ENCODE peak calls at places on chromosomes 16 and 17, in five cellular contexts. One of them, this sample, is unnamed.

GRCh38 chr17:32854834-32855389 is 22.0 kb downstream of the MYO1D start:
- DNase-seq in tibial nerve: no peak
- DNase-seq in adrenal gland: no peak
- DNase-seq in body of pancreas: no peak
- DNase-seq in transverse colon: no peak
- DNase-seq in this sample: no peak

GRCh38 chr17:17724307-17724921 is 43.2 kb downstream of the RAI1 start:
- DNase-seq in transverse colon: no peak
- DNase-seq in body of pancreas: no peak
- DNase-seq in tibial nerve: no peak
- DNase-seq in adrenal gland: peak
- DNase-seq in this sample: peak

GRCh38 chr17:50817838-50818237 is 17.5 kb upstream of the WFIKKN2 start:
- DNase-seq in body of pancreas: no peak
- DNase-seq in adrenal gland: no peak
- DNase-seq in transverse colon: no peak
- DNase-seq in tibial nerve: no peak
- DNase-seq in this sample: no peak

GRCh38 chr16:67943619-67944503 is at the start of gene LCAT:
- DNase-seq in adrenal gland: peak
- DNase-seq in transverse colon: peak
- DNase-seq in body of pancreas: no peak
- DNase-seq in tibial nerve: peak
- DNase-seq in this sample: peak

GRCh38 chr16:88519240-88519639 is 51.0 kb upstream of the ZC3H18 start:
- DNase-seq in transverse colon: no peak
- DNase-seq in body of pancreas: no peak
- DNase-seq in tibial nerve: no peak
- DNase-seq in adrenal gland: no peak
- DNase-seq in this sample: no peak

GRCh38 chr17:81018044-81018802 is 16.7 kb upstream of the BAIAP2 start:
- DNase-seq in adrenal gland: no peak
- DNase-seq in body of pancreas: no peak
- DNase-seq in transverse colon: peak
- DNase-seq in tibial nerve: no peak
- DNase-seq in this sample: peak

GRCh38 chr17:60678118-60678444 is 430 bp downstream of the BCAS3 start:
- DNase-seq in transverse colon: no peak
- DNase-seq in body of pancreas: no peak
- DNase-seq in adrenal gland: no peak
- DNase-seq in tibial nerve: no peak
- DNase-seq in this sample: no peak

GRCh38 chr17:41392278-41392677 is 5.1 kb downstream of the KRT31 start:
- DNase-seq in tibial nerve: no peak
- DNase-seq in adrenal gland: peak
- DNase-seq in transverse colon: no peak
- DNase-seq in body of pancreas: no peak
- DNase-seq in this sample: no peak

GRCh38 chr16:58451263-58451662 is 48.7 kb upstream of the NDRG4 start:
- DNase-seq in tibial nerve: no peak
- DNase-seq in transverse colon: no peak
- DNase-seq in body of pancreas: no peak
- DNase-seq in adrenal gland: no peak
- DNase-seq in this sample: no peak

GRCh38 chr17:31695456-31696090 is 163.5 kb downstream of the COPRS start:
- DNase-seq in adrenal gland: no peak
- DNase-seq in tibial nerve: no peak
- DNase-seq in transverse colon: no peak
- DNase-seq in body of pancreas: no peak
- DNase-seq in this sample: no peak

GRCh38 chr16:68756250-68757051 is 19.4 kb downstream of the CDH1 start:
- DNase-seq in adrenal gland: no peak
- DNase-seq in tibial nerve: no peak
- DNase-seq in body of pancreas: peak
- DNase-seq in transverse colon: peak
- DNase-seq in this sample: no peak

GRCh38 chr16:87924937-87925670 is 11.2 kb downstream of the CA5A start:
- DNase-seq in transverse colon: no peak
- DNase-seq in tibial nerve: no peak
- DNase-seq in adrenal gland: no peak
- DNase-seq in body of pancreas: peak
- DNase-seq in this sample: peak

GRCh38 chr16:17106243-17106791 is 364.4 kb downstream of the XYLT1 start:
- DNase-seq in body of pancreas: no peak
- DNase-seq in tibial nerve: no peak
- DNase-seq in adrenal gland: no peak
- DNase-seq in transverse colon: no peak
- DNase-seq in this sample: no peak

GRCh38 chr16:85735225-85735722 is 15.6 kb downstream of the C16orf74 start:
- DNase-seq in tibial nerve: no peak
- DNase-seq in body of pancreas: no peak
- DNase-seq in transverse colon: peak
- DNase-seq in adrenal gland: no peak
- DNase-seq in this sample: no peak

GRCh38 chr16:27458196-27458728 is 56.3 kb downstream of the IL21R start:
- DNase-seq in tibial nerve: no peak
- DNase-seq in transverse colon: no peak
- DNase-seq in body of pancreas: no peak
- DNase-seq in adrenal gland: no peak
- DNase-seq in this sample: no peak

GRCh38 chr16:87068316-87068715 is 248.9 kb downstream of the C16orf95 start:
- DNase-seq in transverse colon: no peak
- DNase-seq in tibial nerve: no peak
- DNase-seq in adrenal gland: no peak
- DNase-seq in body of pancreas: no peak
- DNase-seq in this sample: no peak

GRCh38 chr17:7587420-7587786 is 2.5 kb downstream of the SOX15 start:
- DNase-seq in body of pancreas: no peak
- DNase-seq in adrenal gland: no peak
- DNase-seq in transverse colon: no peak
- DNase-seq in tibial nerve: no peak
- DNase-seq in this sample: no peak

GRCh38 chr16:51665599-51665998 is 514.5 kb upstream of the SALL1 start:
- DNase-seq in body of pancreas: no peak
- DNase-seq in adrenal gland: no peak
- DNase-seq in transverse colon: no peak
- DNase-seq in tibial nerve: no peak
- DNase-seq in this sample: no peak

GRCh38 chr17:80265205-80266068 is 4.8 kb downstream of the RNF213 start:
- DNase-seq in transverse colon: no peak
- DNase-seq in tibial nerve: no peak
- DNase-seq in body of pancreas: no peak
- DNase-seq in adrenal gland: no peak
- DNase-seq in this sample: no peak

GRCh38 chr17:38448208-38448776 is 20.0 kb downstream of the ARHGAP23 start:
- DNase-seq in body of pancreas: no peak
- DNase-seq in tibial nerve: no peak
- DNase-seq in transverse colon: no peak
- DNase-seq in adrenal gland: no peak
- DNase-seq in this sample: no peak

GRCh38 chr17:42485680-42486079 is 27.0 kb downstream of the ATP6V0A1 start:
- DNase-seq in tibial nerve: no peak
- DNase-seq in adrenal gland: no peak
- DNase-seq in body of pancreas: no peak
- DNase-seq in transverse colon: no peak
- DNase-seq in this sample: no peak

DNA sequence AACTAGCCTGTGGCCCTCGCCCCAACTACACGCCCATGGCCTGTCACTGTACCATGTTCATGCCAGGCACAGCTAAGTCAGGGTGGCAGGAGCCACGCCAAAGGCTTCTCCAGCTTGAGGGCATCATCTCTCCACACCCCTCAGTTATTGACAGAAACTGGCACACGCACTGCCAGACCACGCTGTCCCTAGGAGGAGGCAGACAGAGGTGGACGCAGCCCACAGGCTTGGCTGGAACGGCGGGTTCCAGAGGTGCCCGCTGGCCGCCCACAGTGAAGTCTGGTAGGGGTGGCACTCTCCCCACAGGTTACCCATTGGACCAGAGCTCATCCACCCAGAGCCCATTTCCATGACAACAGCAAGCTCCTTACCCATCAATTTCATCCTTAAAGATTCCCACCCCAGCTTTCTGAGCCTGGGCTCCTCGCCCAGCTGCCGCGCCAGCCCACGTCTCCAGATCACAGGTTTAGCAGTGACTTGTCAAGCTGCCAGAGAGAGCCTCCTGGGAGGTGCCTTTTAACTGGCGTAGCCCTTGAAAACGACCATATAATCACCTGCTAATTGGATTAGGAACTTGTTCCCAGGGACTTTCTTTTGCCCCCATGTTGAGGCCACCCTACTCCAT is 27.9 kb downstream of the RPRML start:
- DNase-seq in body of pancreas: peak
- DNase-seq in adrenal gland: no peak
- DNase-seq in tibial nerve: no peak
- DNase-seq in transverse colon: no peak
- DNase-seq in this sample: no peak
- TF ChIP-seq POLR2A in body of pancreas: no peak
- TF ChIP-seq POLR2A in adrenal gland: no peak
- TF ChIP-seq POLR2A in tibial nerve: no peak
- TF ChIP-seq POLR2A in transverse colon: no peak
- TF ChIP-seq POLR2A in this sample: no peak

DNA sequence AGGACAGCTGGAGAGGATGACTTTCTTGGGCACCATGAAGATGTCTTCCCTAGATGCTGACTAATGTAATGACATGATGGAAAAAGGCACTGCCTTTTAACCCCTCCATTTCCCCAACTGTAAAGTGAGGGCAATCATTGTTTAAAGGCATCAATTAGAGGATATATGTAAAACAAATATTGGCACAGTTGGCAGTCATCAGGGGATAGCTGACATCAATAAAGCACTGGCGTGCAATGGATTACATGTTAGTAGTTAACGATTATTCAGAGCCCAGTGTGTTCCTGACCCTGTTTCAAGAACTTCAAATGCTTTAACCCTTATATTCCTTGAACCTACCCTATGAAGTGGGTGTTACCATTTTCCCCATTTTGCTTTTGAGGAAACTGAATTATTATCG is 100.7 kb downstream of the TMEM114 start:
- DNase-seq in body of pancreas: no peak
- DNase-seq in adrenal gland: no peak
- DNase-seq in tibial nerve: no peak
- DNase-seq in transverse colon: no peak
- DNase-seq in this sample: no peak
- H3K27ac ChIP-seq in body of pancreas: no peak
- H3K27ac ChIP-seq in adrenal gland: no peak
- H3K27ac ChIP-seq in tibial nerve: no peak
- H3K27ac ChIP-seq in transverse colon: no peak
- H3K27ac ChIP-seq in this sample: no peak

GRCh38 chr16:82011199-82011641 is at the start of gene SDR42E1:
- DNase-seq in transverse colon: peak
- DNase-seq in adrenal gland: no peak
- DNase-seq in body of pancreas: peak
- DNase-seq in tibial nerve: no peak
- DNase-seq in this sample: no peak
- TF ChIP-seq CTCF in transverse colon: no peak
- TF ChIP-seq CTCF in adrenal gland: no peak
- TF ChIP-seq CTCF in body of pancreas: no peak
- TF ChIP-seq CTCF in tibial nerve: no peak
- TF ChIP-seq CTCF in this sample: no peak

GRCh38 chr17:46930083-46930482 is 7.1 kb downstream of the GOSR2 start:
- DNase-seq in transverse colon: no peak
- DNase-seq in tibial nerve: no peak
- DNase-seq in body of pancreas: no peak
- DNase-seq in adrenal gland: no peak
- DNase-seq in this sample: no peak

GRCh38 chr17:46931596-46931995 is 8.6 kb downstream of the GOSR2 start:
- DNase-seq in body of pancreas: no peak
- DNase-seq in adrenal gland: no peak
- DNase-seq in transverse colon: no peak
- DNase-seq in tibial nerve: no peak
- DNase-seq in this sample: no peak

GRCh38 chr17:46929413-46929812 is 6.5 kb downstream of the GOSR2 start:
- DNase-seq in body of pancreas: no peak
- DNase-seq in transverse colon: no peak
- DNase-seq in adrenal gland: no peak
- DNase-seq in tibial nerve: no peak
- DNase-seq in this sample: no peak

GRCh38 chr17:46925185-46925858 is 2.4 kb downstream of the GOSR2 start:
- DNase-seq in adrenal gland: no peak
- DNase-seq in tibial nerve: no peak
- DNase-seq in body of pancreas: no peak
- DNase-seq in transverse colon: no peak
- DNase-seq in this sample: no peak

GRCh38 chr17:46928472-46929261 is 5.7 kb downstream of the GOSR2 start:
- DNase-seq in body of pancreas: no peak
- DNase-seq in tibial nerve: no peak
- DNase-seq in adrenal gland: no peak
- DNase-seq in transverse colon: no peak
- DNase-seq in this sample: no peak
- TF ChIP-seq POLR2A in body of pancreas: no peak
- TF ChIP-seq POLR2A in tibial nerve: no peak
- TF ChIP-seq POLR2A in adrenal gland: no peak
- TF ChIP-seq POLR2A in transverse colon: no peak
- TF ChIP-seq POLR2A in this sample: no peak

DNA sequence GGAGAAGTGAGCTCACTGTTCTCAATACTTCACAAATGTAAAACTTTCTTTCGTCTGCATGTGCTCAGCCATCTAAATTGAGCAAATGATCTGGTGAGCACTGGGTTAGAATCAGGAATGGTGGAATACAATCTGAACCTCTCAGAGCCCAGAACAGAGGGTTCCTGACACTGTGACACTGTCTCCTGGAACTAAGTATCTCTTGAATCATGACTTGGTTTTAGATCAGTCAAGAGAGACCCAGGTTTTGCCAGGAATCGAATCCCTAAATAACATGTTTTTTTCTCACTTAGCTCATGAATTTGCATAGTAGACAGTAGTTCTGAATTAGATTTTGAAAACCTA is 49.3 kb downstream of the SF3B3 start:
- DNase-seq in tibial nerve: no peak
- DNase-seq in body of pancreas: no peak
- DNase-seq in transverse colon: no peak
- DNase-seq in adrenal gland: no peak
- DNase-seq in this sample: no peak
- H3K27ac ChIP-seq in tibial nerve: no peak
- H3K27ac ChIP-seq in body of pancreas: no peak
- H3K27ac ChIP-seq in transverse colon: peak
- H3K27ac ChIP-seq in adrenal gland: peak
- H3K27ac ChIP-seq in this sample: no peak